ENCODE peak calls at places on chromosomes 16 and 17, in nine cellular contexts. I is body of pancreas; V is stimulated activated naive B cell treated with anti-CD40 and anti-IgM and Interleukin-4, amounts not matched to agents 10 μg/mL and 1 μg/mL and 100 μg/mL, for 72 hours; W is SK-MEL-5; D is fibroblast of lung; N is stimulated activated CD4-positive, alpha-beta T cell treated with anti-CD3 and anti-CD28 coated beads, Interleukin-1b, Interleukin-23, amount 100 ng/mL, for 1 hour; E is activated CD4-positive, alpha-beta T cell treated with anti-CD3 and anti-CD28 coated beads, Interleukin-2, amount 50 U/mL, for 1 hour; Y is naive B cell; T is substantia nigra. X is an unnamed sample.

GRCh38 chr16:68229431-68230175 is 6.3 kb downstream of the ESRP2 start:
- DNase-seq in I (peak), V (no peak), W (peak), D (peak), N (peak), E (peak), Y (peak), T (peak), X (peak)

GRCh38 chr16:66495440-66495839 is 54.5 kb downstream of the TK2 start:
- DNase-seq in I (no peak), V (no peak), W (no peak), D (no peak), N (no peak), E (no peak), Y (no peak), T (no peak), X (no peak)

GRCh38 chr16:53085539-53086450 is 31.0 kb downstream of the CHD9 start:
- DNase-seq in I (peak), V (no peak), W (no peak), D (peak), N (no peak), E (no peak), Y (no peak), T (no peak), X (peak)

GRCh38 chr16:89217388-89218191 is at the start of gene ZNF778:
- DNase-seq in I (peak), V (peak), W (peak), D (peak), N (peak), E (peak), Y (peak), T (peak), X (peak)

GRCh38 chr17:47851764-47852112 is 775 bp upstream of the SP6 start:
- DNase-seq in I (no peak), V (no peak), W (no peak), D (no peak), N (no peak), E (no peak), Y (no peak), T (no peak), X (no peak)

GRCh38 chr16:84749815-84750214 is 50.0 kb downstream of the USP10 start:
- DNase-seq in I (no peak), V (no peak), W (peak), D (peak), N (no peak), E (no peak), Y (no peak), T (no peak), X (no peak)

GRCh38 chr17:416293-417206 is 63.9 kb upstream of the RPH3AL start:
- DNase-seq in I (no peak), V (no peak), W (no peak), D (no peak), N (peak), E (peak), Y (no peak), T (no peak), X (no peak)

GRCh38 chr16:85401917-85402766 is 211.0 kb upstream of the GSE1 start:
- DNase-seq in I (no peak), V (no peak), W (no peak), D (no peak), N (no peak), E (no peak), Y (no peak), T (no peak), X (no peak)

GRCh38 chr17:42518755-42519545 is 17.1 kb upstream of the NAGLU start:
- DNase-seq in I (peak), V (no peak), W (no peak), D (peak), N (no peak), E (no peak), Y (no peak), T (no peak), X (peak)

GRCh38 chr16:1331712-1332617 is 1.5 kb upstream of the BAIAP3 start:
- DNase-seq in I (peak), V (peak), W (peak), D (peak), N (no peak), E (peak), Y (peak), T (no peak), X (peak)

GRCh38 chr17:20995164-20995872 is 47.5 kb downstream of the USP22 start:
- DNase-seq in I (peak), V (no peak), W (no peak), D (no peak), N (no peak), E (no peak), Y (no peak), T (no peak), X (no peak)

GRCh38 chr17:52136173-52136572 is 22.3 kb downstream of the CA10 start:
- DNase-seq in I (no peak), V (no peak), W (no peak), D (no peak), N (no peak), E (no peak), Y (no peak), T (no peak), X (no peak)

GRCh38 chr17:5821057-5821456 is 236.7 kb upstream of the NLRP1 start:
- DNase-seq in I (no peak), V (peak), W (no peak), D (no peak), N (no peak), E (no peak), Y (no peak), T (no peak), X (no peak)

GRCh38 chr17:39756376-39757079 is 18.8 kb downstream of the GRB7 start:
- DNase-seq in I (no peak), V (no peak), W (no peak), D (no peak), N (no peak), E (no peak), Y (no peak), T (no peak), X (no peak)

GRCh38 chr17:61410555-61411089 is 11.0 kb downstream of the TBX2 start:
- DNase-seq in I (peak), V (no peak), W (no peak), D (peak), N (peak), E (peak), Y (peak), T (peak), X (peak)

GRCh38 chr16:20383106-20384029 is 21.2 kb downstream of the PDILT start:
- DNase-seq in I (peak), V (peak), W (peak), D (peak), N (peak), E (peak), Y (peak), T (peak), X (peak)

GRCh38 chr16:77133706-77134105 is 57.3 kb upstream of the MON1B start:
- DNase-seq in I (no peak), V (no peak), W (no peak), D (no peak), N (no peak), E (no peak), Y (no peak), T (no peak), X (no peak)

GRCh38 chr16:89358030-89359005 is 132.0 kb downstream of the ANKRD11 start:
- DNase-seq in I (peak), V (no peak), W (no peak), D (no peak), N (no peak), E (peak), Y (peak), T (no peak), X (no peak)

GRCh38 chr17:45111838-45112237 is 20.5 kb downstream of the PLCD3 start:
- DNase-seq in I (no peak), V (no peak), W (no peak), D (no peak), N (no peak), E (no peak), Y (no peak), T (no peak), X (no peak)

GRCh38 chr16:30557397-30557949 is 701 bp downstream of the ZNF764 start:
- DNase-seq in I (no peak), V (no peak), W (no peak), D (peak), N (no peak), E (no peak), Y (no peak), T (peak), X (no peak)

GRCh38 chr16:11399261-11399831 is 54.1 kb downstream of the RMI2 start:
- DNase-seq in I (no peak), V (no peak), W (no peak), D (no peak), N (no peak), E (no peak), Y (no peak), T (no peak), X (no peak)

GRCh38 chr17:64950871-64951270 is 31.6 kb upstream of the LRRC37A3 start:
- DNase-seq in I (no peak), V (no peak), W (no peak), D (no peak), N (no peak), E (no peak), Y (no peak), T (no peak), X (no peak)

GRCh38 chr16:75116081-75116910 is at the start of gene LDHD:
- DNase-seq in I (peak), V (no peak), W (peak), D (peak), N (no peak), E (no peak), Y (no peak), T (peak), X (peak)

GRCh38 chr16:24562811-24563210 is 23.4 kb downstream of the RBBP6 start:
- DNase-seq in I (no peak), V (no peak), W (no peak), D (no peak), N (no peak), E (no peak), Y (no peak), T (no peak), X (no peak)

GRCh38 chr16:24419709-24420108 is 119.7 kb upstream of the RBBP6 start:
- DNase-seq in I (no peak), V (no peak), W (no peak), D (no peak), N (no peak), E (no peak), Y (no peak), T (no peak), X (no peak)

GRCh38 chr17:2195729-2196128 is 107.9 kb downstream of the SMG6 start:
- DNase-seq in I (no peak), V (no peak), W (no peak), D (no peak), N (no peak), E (no peak), Y (no peak), T (no peak), X (no peak)

GRCh38 chr16:82092711-82093110 is 57.7 kb downstream of the HSD17B2 start:
- DNase-seq in I (no peak), V (no peak), W (no peak), D (no peak), N (no peak), E (no peak), Y (no peak), T (no peak), X (no peak)

GRCh38 chr16:84443166-84443802 is 61.2 kb downstream of the MEAK7 start:
- DNase-seq in I (no peak), V (no peak), W (no peak), D (no peak), N (no peak), E (no peak), Y (no peak), T (no peak), X (no peak)

GRCh38 chr17:79955961-79956735 is 79.5 kb downstream of the TBC1D16 start:
- DNase-seq in I (peak), V (no peak), W (no peak), D (no peak), N (no peak), E (no peak), Y (no peak), T (no peak), X (no peak)

GRCh38 chr16:90044111-90044551 is 24.9 kb upstream of the DBNDD1 start:
- DNase-seq in I (no peak), V (no peak), W (no peak), D (no peak), N (no peak), E (no peak), Y (no peak), T (no peak), X (no peak)

GRCh38 chr17:38738686-38739085 is 8.5 kb downstream of the CISD3 start:
- DNase-seq in I (no peak), V (no peak), W (no peak), D (no peak), N (no peak), E (no peak), Y (no peak), T (no peak), X (no peak)

GRCh38 chr16:12541672-12542071 is 262.0 kb downstream of the CPPED1 start:
- DNase-seq in I (no peak), V (no peak), W (no peak), D (no peak), N (no peak), E (no peak), Y (no peak), T (no peak), X (no peak)

GRCh38 chr17:44779211-44780025 is 20.6 kb downstream of the ADAM11 start:
- DNase-seq in I (peak), V (peak), W (peak), D (peak), N (peak), E (peak), Y (peak), T (peak), X (peak)

X was measured in HFFc6.